ENCODE peak calls at places on chromosomes 7 and 10, in seven cellular contexts. D is effector CD4-positive, alpha-beta T cell; V is islet precursor cell; A is activated CD8-positive, alpha-beta memory T cell treated with anti-CD3 and anti-CD28 coated beads for 48 hours; R is left ventricle myocardium superior; Z is AG08395; M is stimulated activated CD4-positive, alpha-beta T cell treated with anti-CD3 and anti-CD28 coated beads, Interleukin-2, amount 100 ng/mL, for 24 hours. L is an unnamed sample.
A peak's percentile ranks its signal among the peaks of the same experiment; 100 is the strongest.

GRCh38 chr10:117663750-117664149 is 121.2 kb downstream of the EMX2 start:
- DNase-seq in A (no peak), Z (peak; percentile 92), M (no peak), R (no peak), V (no peak), D (no peak), L (no peak)

GRCh38 chr7:120733143-120733542 is 124.8 kb downstream of the TSPAN12 start:
- DNase-seq in M (no peak), A (no peak), R (no peak), Z (peak; percentile 10), V (peak; percentile 57), D (no peak), L (no peak)

GRCh38 chr10:132275426-132276178 is 32.1 kb downstream of the STK32C start:
- DNase-seq in A (no peak), D (no peak), Z (no peak), V (no peak), R (peak; percentile 17), M (no peak), L (no peak)

GRCh38 chr7:111138196-111138569 is 47.3 kb downstream of the LRRN3 start:
- DNase-seq in A (no peak), R (peak; percentile 50), V (peak; percentile 69), D (peak; percentile 13), Z (peak; percentile 26), M (peak; percentile 62), L (peak; percentile 45)

GRCh38 chr10:88505680-88506215 is 77.4 kb downstream of the RNLS start:
- DNase-seq in Z (no peak), M (no peak), D (no peak), R (no peak), V (no peak), A (no peak), L (no peak)

GRCh38 chr7:14048889-14049288 is 59.4 kb upstream of the ETV1 start:
- DNase-seq in D (no peak), V (no peak), Z (no peak), A (no peak), R (no peak), M (no peak), L (no peak)

GRCh38 chr10:130737622-130738021 is 573.9 kb downstream of the TCERG1L start:
- DNase-seq in R (no peak), M (no peak), V (peak; percentile 64), Z (no peak), D (no peak), A (no peak), L (no peak)

GRCh38 chr10:133442967-133443924 is 10.5 kb upstream of the SCART1 start:
- DNase-seq in Z (no peak), A (no peak), M (peak; percentile 13), R (no peak), D (no peak), V (no peak), L (no peak)

GRCh38 chr10:30587522-30588031 is 42.0 kb downstream of the LYZL2 start:
- DNase-seq in A (no peak), V (no peak), M (no peak), Z (no peak), D (no peak), R (peak; percentile 40), L (no peak)

GRCh38 chr10:79191951-79192676 is 123.3 kb downstream of the ZMIZ1 start:
- DNase-seq in V (no peak), M (no peak), A (no peak), R (no peak), Z (peak; percentile 47), D (no peak), L (no peak)

GRCh38 chr7:70578131-70578530 is 553.8 kb upstream of the GALNT17 start:
- DNase-seq in A (no peak), R (no peak), Z (no peak), M (no peak), V (no peak), D (no peak), L (no peak)